ENCODE peak calls at places on chromosome X, in seven cellular contexts. M is left lung; W is Kasumi-1; U is CD8-positive, alpha-beta T cell; I is RKO; B is kidney glomerular epithelial cell; H is M059J. K is an unnamed sample.

GRCh38 chrX:69262036-69262905 is 97.0 kb upstream of the PJA1 start:
- DNase-seq in H (no peak), W (no peak), B (no peak), M (no peak), I (no peak), U (no peak), K (no peak)

GRCh38 chrX:3522016-3522690 is 175.7 kb upstream of the MXRA5 start:
- DNase-seq in H (peak; percentile 69), B (no peak), W (no peak), I (no peak), U (no peak), M (no peak), K (no peak)

GRCh38 chrX:1807301-1807731 is 192.5 kb downstream of the ASMT start:
- DNase-seq in U (no peak), M (no peak), W (no peak), H (peak; percentile 84), I (peak; percentile 15), B (no peak), K (no peak)

GRCh38 chrX:150547511-150548115 is 20.8 kb upstream of the MTM1 start:
- DNase-seq in W (no peak), B (no peak), M (peak; percentile 78), I (no peak), H (peak; percentile 64), U (no peak), K (no peak)

GRCh38 chrX:121322159-121322558 is 274.7 kb downstream of the GLUD2 start:
- DNase-seq in I (peak; percentile 5), M (no peak), U (no peak), H (no peak), W (no peak), B (no peak), K (no peak)

GRCh38 chrX:9267415-9267814 is 197.4 kb upstream of the TBL1X start:
- DNase-seq in H (peak; percentile 52), I (no peak), W (no peak), M (no peak), U (no peak), B (no peak), K (peak; percentile 1)

GRCh38 chrX:47483310-47484268 is 567 bp upstream of the ZNF41 start:
- DNase-seq in U (no peak), B (peak; percentile 33), H (peak; percentile 53), W (no peak), I (peak; percentile 38), M (peak; percentile 39), K (peak; percentile 1)

GRCh38 chrX:46929439-46930018 is 17.3 kb downstream of the JADE3 start:
- DNase-seq in M (no peak), I (peak; percentile 8), W (no peak), U (no peak), H (peak; percentile 73), B (no peak), K (no peak)

GRCh38 chrX:22629105-22629725 is 356.5 kb downstream of the CBLL2 start:
- DNase-seq in U (no peak), M (no peak), W (no peak), H (peak; percentile 2), B (peak; percentile 7), I (peak; percentile 37), K (no peak)

GRCh38 chrX:20742106-20742505 is 475.4 kb upstream of the RPS6KA3 start:
- DNase-seq in I (no peak), B (peak; percentile 43), U (no peak), M (no peak), W (no peak), H (no peak), K (no peak)

GRCh38 chrX:145816607-145817298 is 876 bp upstream of the SLITRK2 start:
- DNase-seq in M (no peak), B (no peak), I (no peak), U (no peak), W (no peak), H (no peak), K (no peak)

GRCh38 chrX:51155566-51155965 is 177.1 kb upstream of the NUDT10 start:
- DNase-seq in U (no peak), I (no peak), M (no peak), W (no peak), H (no peak), B (no peak), K (no peak)

GRCh38 chrX:14064632-14065432 is 35.1 kb upstream of the GEMIN8 start:
- DNase-seq in B (no peak), W (no peak), U (no peak), M (no peak), I (peak; percentile 59), H (no peak), K (peak; percentile 65)

GRCh38 chrX:124507276-124507675 is 160.9 kb downstream of the SH2D1A start:
- DNase-seq in H (peak; percentile 15), B (no peak), W (no peak), M (no peak), U (no peak), I (peak; percentile 33), K (no peak)

GRCh38 chrX:110794601-110795000 is 1.0 kb downstream of the CHRDL1 start:
- DNase-seq in B (no peak), H (no peak), U (no peak), W (no peak), I (no peak), M (no peak), K (no peak)

GRCh38 chrX:69077895-69078455 is 87.3 kb downstream of the PJA1 start:
- DNase-seq in B (no peak), W (no peak), M (no peak), U (no peak), I (no peak), H (no peak), K (no peak)

GRCh38 chrX:116240446-116240845 is 69.9 kb downstream of the AGTR2 start:
- DNase-seq in B (no peak), I (no peak), W (no peak), U (no peak), H (peak; percentile 39), M (no peak), K (peak; percentile 7)

GRCh38 chrX:24876782-24877315 is 138.9 kb downstream of the ARX start:
- DNase-seq in I (no peak), H (peak; percentile 6), U (no peak), M (no peak), B (no peak), W (no peak), K (no peak)

GRCh38 chrX:117990438-117990837 is 126.2 kb downstream of the KLHL13 start:
- DNase-seq in W (no peak), U (no peak), M (no peak), H (peak; percentile 34), B (peak; percentile 50), I (no peak), K (no peak)

GRCh38 chrX:10296581-10296980 is 139.8 kb downstream of the CLCN4 start:
- DNase-seq in M (no peak), W (no peak), I (no peak), U (no peak), B (peak; percentile 0), H (peak; percentile 68), K (no peak)

GRCh38 chrX:13279279-13280009 is 40.4 kb downstream of the ATXN3L start:
- DNase-seq in I (no peak), W (no peak), H (no peak), B (no peak), U (no peak), M (no peak), K (no peak)

GRCh38 chrX:148268646-148269045 is 231.8 kb upstream of the AFF2 start:
- DNase-seq in I (no peak), U (no peak), M (no peak), H (no peak), B (no peak), W (no peak), K (no peak)

GRCh38 chrX:153782324-153782723 is 1.5 kb downstream of the SRPK3 start:
- DNase-seq in B (no peak), I (no peak), M (no peak), H (peak; percentile 41), U (no peak), W (no peak), K (no peak)

GRCh38 chrX:95318882-95319281 is 1365.8 kb upstream of the DIAPH2 start:
- DNase-seq in H (no peak), M (no peak), B (no peak), W (peak; percentile 1), I (peak; percentile 27), U (no peak), K (no peak)

GRCh38 chrX:153864101-153864500 is 21.9 kb downstream of the L1CAM start:
- DNase-seq in I (no peak), B (no peak), W (no peak), H (no peak), M (no peak), U (no peak), K (no peak)